ENCODE peak calls at places on chromosomes 3 and 15, in five cellular contexts. S is T follicular helper cell, M is neuronal stem cell, W is retina, K is SJSA1. G is an unnamed sample.

GRCh38 chr3:128054363-128054762 is 2.1 kb downstream of the SEC61A1 start:
- DNase-seq in K (no peak), S (no peak), W (no peak), M (no peak), G (no peak)

GRCh38 chr3:114052216-114052615 is 4.1 kb downstream of the CCDC191 start:
- DNase-seq in K (no peak), W (no peak), S (no peak), M (no peak), G (no peak)

GRCh38 chr3:15265655-15266509 is 59.8 kb downstream of the CAPN7 start:
- DNase-seq in S (no peak), W (no peak), K (no peak), M (no peak), G (no peak)

GRCh38 chr3:32274306-32274705 is 35.8 kb downstream of the CMTM8 start:
- DNase-seq in K (no peak), S (no peak), W (no peak), M (no peak), G (no peak)

GRCh38 chr3:30501526-30501925 is 104.9 kb upstream of the TGFBR2 start:
- DNase-seq in K (no peak), S (no peak), W (no peak), M (no peak), G (no peak)

GRCh38 chr3:126984391-126985142 is 1.7 kb downstream of the PLXNA1 start:
- DNase-seq in S (no peak), M (no peak), W (peak; percentile 44), K (no peak), G (no peak)

GRCh38 chr15:93617443-93617842 is 528.4 kb upstream of the RGMA start:
- DNase-seq in W (no peak), M (no peak), K (no peak), S (no peak), G (no peak)

GRCh38 chr15:71133734-71134464 is 18.6 kb downstream of the THSD4 start:
- DNase-seq in S (no peak), W (no peak), K (no peak), M (no peak), G (no peak)

GRCh38 chr15:25059698-25060471 is 105.1 kb downstream of the SNRPN start:
- DNase-seq in K (no peak), S (no peak), M (no peak), W (no peak), G (no peak)

G was measured in HS-27A.